ENCODE peak calls at places on chromosomes 11 and 22, in six cellular contexts. H is psoas muscle, D is cardiac muscle cell, M is BJ, I is SK-N-SH, G is suprapubic skin. L is an unnamed sample. For H3K36me3 and H3K27me3, the result is how much of the 10 kb centered on the place peaks cover.

GRCh38 chr11:125313271-125314222 is 149.0 kb downstream of the PKNOX2 start:
- DNase-seq in G (no peak), D (no peak), M (no peak), I (no peak), H (no peak), L (no peak)

GRCh38 chr22:18000441-18001039 is 23.8 kb downstream of the MICAL3 start:
- DNase-seq in I (peak), G (no peak), D (peak), H (peak), M (no peak), L (peak)

GRCh38 chr11:10428453-10428852 is 26.6 kb upstream of the AMPD3 start:
- DNase-seq in I (no peak), G (no peak), M (no peak), D (no peak), H (no peak), L (no peak)

GRCh38 chr11:122213111-122213510 is 97.1 kb upstream of the BLID start:
- DNase-seq in I (no peak), M (no peak), D (no peak), H (no peak), G (no peak), L (no peak)

GRCh38 chr11:128283445-128283844 is 303.9 kb downstream of the ETS1 start:
- DNase-seq in D (no peak), H (no peak), I (no peak), G (no peak), M (no peak), L (no peak)

GRCh38 chr11:33634291-33634834 is 66.3 kb downstream of the C11orf91 start:
- DNase-seq in G (no peak), M (no peak), D (no peak), H (no peak), I (no peak), L (no peak)

GRCh38 chr11:72700026-72700610 is 25.9 kb upstream of the PDE2A start:
- DNase-seq in H (no peak), G (no peak), I (no peak), D (no peak), M (no peak), L (no peak)

GRCh38 chr11:67303989-67304411 is 670 bp downstream of the SSH3 start:
- DNase-seq in G (peak), D (peak), I (peak), M (no peak), H (no peak), L (no peak)

GRCh38 chr11:19774329-19774728 is 61.7 kb downstream of the NAV2 start:
- DNase-seq in G (no peak), H (no peak), I (no peak), D (no peak), M (no peak), L (no peak)

GRCh38 chr11:2363816-2364370 is 13.2 kb upstream of the CD81 start:
- DNase-seq in H (no peak), I (no peak), M (no peak), D (no peak), G (no peak), L (no peak)

GRCh38 chr11:134474070-134474860 is 62.2 kb upstream of the B3GAT1 start:
- DNase-seq in G (no peak), D (no peak), M (no peak), I (no peak), H (no peak), L (no peak)

GRCh38 chr11:116853461-116854073 is 16.1 kb upstream of the APOA1 start:
- DNase-seq in I (no peak), H (no peak), M (peak), G (no peak), D (no peak), L (peak)

GRCh38 chr22:44455151-44455962 is 42.7 kb downstream of the RTL6 start:
- DNase-seq in I (no peak), M (no peak), H (no peak), D (no peak), G (peak), L (no peak)

GRCh38 chr11:48085688-48086087 is 105.3 kb downstream of the PTPRJ start:
- DNase-seq in G (no peak), D (no peak), H (no peak), I (no peak), M (no peak), L (no peak)

DNA sequence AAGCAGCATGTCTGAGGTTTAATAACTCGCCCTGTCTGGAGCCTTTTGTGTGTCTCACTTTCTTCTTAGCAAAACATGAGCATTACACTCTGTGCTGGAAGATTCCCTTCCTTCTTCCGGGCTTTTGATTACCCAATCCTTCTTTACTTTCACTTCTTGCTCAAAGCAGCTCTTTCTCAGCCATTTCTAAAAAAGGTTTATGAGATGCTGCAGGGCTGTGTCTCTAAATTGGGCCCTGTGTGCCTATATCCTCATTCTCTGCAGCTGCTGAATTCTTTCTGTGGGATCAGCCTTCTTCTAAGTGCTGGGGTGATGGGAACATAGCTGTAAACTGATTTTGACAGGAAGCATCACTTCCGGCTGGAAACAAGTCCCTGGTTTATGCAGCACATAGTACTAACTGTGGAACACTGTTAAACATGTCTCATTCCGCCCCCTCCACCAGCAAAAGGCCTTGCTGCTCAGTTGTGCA is 71.8 kb downstream of the PIWIL4 start:
- DNase-seq in D (no peak), I (no peak), M (peak), H (no peak), G (no peak), L (no peak)
- H3K4me3 ChIP-seq in D (no peak), I (no peak), M (peak), H (peak), G (no peak), L (no peak)

GRCh38 chr11:46377266-46377665 is 4.2 kb upstream of the MDK start:
- DNase-seq in I (no peak), G (no peak), M (no peak), H (no peak), D (no peak), L (no peak)

GRCh38 chr11:46375392-46376101 is 5.9 kb upstream of the MDK start:
- DNase-seq in D (no peak), G (no peak), I (no peak), H (no peak), M (no peak), L (no peak)

GRCh38 chr11:46373787-46374740 is 7.4 kb upstream of the MDK start:
- DNase-seq in I (no peak), D (no peak), M (no peak), H (no peak), G (no peak), L (no peak)

GRCh38 chr11:46376258-46377050 is 5.0 kb upstream of the MDK start:
- DNase-seq in H (no peak), D (no peak), G (no peak), I (no peak), M (no peak), L (no peak)

DNA sequence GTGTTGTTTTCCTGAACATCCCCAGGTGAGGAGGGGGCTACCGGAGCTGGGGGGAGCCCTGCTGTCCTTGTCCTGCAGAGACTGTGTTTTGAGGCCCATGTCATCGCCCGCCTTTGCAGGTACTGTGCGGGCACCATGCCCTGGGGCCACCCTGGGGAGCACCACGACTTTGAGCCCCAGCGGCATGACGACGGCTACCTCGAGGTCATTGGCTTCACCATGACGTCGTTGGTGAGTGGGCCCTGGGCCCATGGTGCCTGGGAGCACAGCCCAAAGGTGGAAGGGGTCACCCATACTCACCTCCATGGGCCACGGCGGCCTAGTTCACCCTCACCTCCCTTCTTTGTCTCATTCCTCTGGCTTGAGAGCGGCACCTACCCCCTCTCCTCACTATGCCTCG is 6.7 kb upstream of the MDK start:
- DNase-seq in H (no peak), D (no peak), M (no peak), G (no peak), I (no peak), L (no peak)
- H3K36me3 ChIP-seq in H (half or more), D (under half), M (under half), G (half or more), I (under half), L (under half)

GRCh38 chr11:111322534-111322933 is 24.2 kb downstream of the POU2AF3 start:
- DNase-seq in I (no peak), G (no peak), H (no peak), M (no peak), D (no peak), L (no peak)
- H3K27me3 ChIP-seq in I (under half), G (under half), H (under half), M (under half), D (under half), L (under half)

GRCh38 chr11:43555811-43556210 is 124.7 kb upstream of the HSD17B12 start:
- DNase-seq in I (no peak), D (peak), H (no peak), M (no peak), G (no peak), L (no peak)

GRCh38 chr11:43558056-43558455 is 122.5 kb upstream of the HSD17B12 start:
- DNase-seq in I (no peak), M (no peak), D (no peak), G (no peak), H (no peak), L (no peak)

GRCh38 chr11:43556269-43556668 is 124.3 kb upstream of the HSD17B12 start:
- DNase-seq in D (no peak), H (no peak), G (no peak), M (no peak), I (no peak), L (no peak)

GRCh38 chr11:43557553-43558031 is 122.9 kb upstream of the HSD17B12 start:
- DNase-seq in M (no peak), I (no peak), H (no peak), G (no peak), D (peak), L (no peak)

GRCh38 chr11:43556892-43557291 is 123.6 kb upstream of the HSD17B12 start:
- DNase-seq in I (no peak), D (no peak), M (no peak), G (no peak), H (no peak), L (no peak)
- H3K4me3 ChIP-seq in I (no peak), D (peak), M (no peak), G (no peak), H (no peak), L (no peak)